ENCODE peak calls at places on chromosomes 11 and 22, in four cellular contexts. Q is CD8-positive, alpha-beta T cell; K is colonic mucosa; S is MM.1S. V is an unnamed sample.

GRCh38 chr11:32884770-32885384 is 7.7 kb upstream of the QSER1 start:
- DNase-seq in Q (no peak), K (no peak), S (peak; percentile 28), V (no peak)

GRCh38 chr11:63862923-63863322 is 24.0 kb downstream of the MARK2 start:
- DNase-seq in Q (no peak), K (peak; percentile 74), S (no peak), V (no peak)

GRCh38 chr11:102850973-102851745 is 7.8 kb upstream of the MMP3 start:
- DNase-seq in Q (no peak), K (peak; percentile 20), S (no peak), V (no peak)

GRCh38 chr22:23178512-23179254 is 1.6 kb upstream of the BCR start:
- DNase-seq in Q (peak; percentile 81), K (peak; percentile 64), S (peak; percentile 67), V (peak; percentile 64)

GRCh38 chr11:122632178-122632824 is 23.2 kb upstream of the UBASH3B start:
- DNase-seq in Q (no peak), K (no peak), S (no peak), V (no peak)

GRCh38 chr22:21073482-21073881 is 27.7 kb downstream of the LRRC74B start:
- DNase-seq in Q (no peak), K (no peak), S (no peak), V (no peak)

GRCh38 chr11:120293038-120293800 is 31.9 kb upstream of the TLCD5 start:
- DNase-seq in Q (no peak), K (no peak), S (no peak), V (no peak)

GRCh38 chr22:32823024-32823730 is 21.7 kb downstream of the TIMP3 start:
- DNase-seq in Q (no peak), K (peak; percentile 48), S (no peak), V (peak; percentile 37)

GRCh38 chr11:128522943-128523518 is 64.3 kb downstream of the ETS1 start:
- DNase-seq in Q (no peak), K (no peak), S (peak; percentile 15), V (no peak)

GRCh38 chr11:112381578-112381977 is 120.9 kb upstream of the PLET1 start:
- DNase-seq in Q (no peak), K (no peak), S (no peak), V (no peak)

GRCh38 chr11:14907411-14908213 is 15.6 kb upstream of the CYP2R1 start:
- DNase-seq in Q (peak; percentile 90), K (peak; percentile 89), S (peak; percentile 66), V (peak; percentile 74)

GRCh38 chr22:28014141-28015055 is 95.3 kb upstream of the PITPNB start:
- DNase-seq in Q (no peak), K (no peak), S (no peak), V (no peak)

GRCh38 chr11:11535611-11536010 is 86.2 kb downstream of the GALNT18 start:
- DNase-seq in Q (no peak), K (no peak), S (no peak), V (no peak)

GRCh38 chr11:15906481-15907035 is 449.8 kb downstream of the SOX6 start:
- DNase-seq in Q (no peak), K (no peak), S (no peak), V (no peak)

GRCh38 chr11:66638177-66639065 is at the start of gene RBM4:
- DNase-seq in Q (peak; percentile 94), K (peak; percentile 99), S (peak; percentile 100), V (peak; percentile 94)
- TF ChIP-seq CTCF in Q (no peak), K (no peak), S (no peak), V (no peak)

DNA sequence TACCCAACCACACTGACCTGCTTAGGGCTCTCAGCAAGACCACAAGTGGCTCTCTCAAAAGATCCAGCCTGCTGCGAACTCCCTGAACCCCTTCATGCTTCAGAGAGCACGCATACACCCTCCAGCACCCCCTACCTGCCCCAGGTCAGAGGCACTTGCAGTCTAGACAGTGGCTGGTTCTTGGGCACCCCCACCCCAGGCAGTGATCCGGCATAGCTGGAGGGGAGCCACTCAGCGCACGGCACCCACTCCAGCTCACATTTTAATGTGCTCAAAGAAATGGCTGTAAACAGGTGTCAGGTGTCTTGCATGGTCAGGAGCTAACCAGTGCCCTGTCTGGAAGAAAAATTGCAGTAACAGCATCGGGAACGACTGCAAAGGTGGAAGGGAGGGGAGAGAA is 140.8 kb downstream of the PKNOX2 start:
- DNase-seq in Q (no peak), K (no peak), S (no peak), V (no peak)
- TF ChIP-seq CTCF in Q (no peak), K (no peak), S (no peak), V (no peak)

GRCh38 chr11:132187391-132187790 is 817.0 kb downstream of the NTM start:
- DNase-seq in Q (no peak), K (no peak), S (no peak), V (no peak)
- TF ChIP-seq CTCF in Q (no peak), K (no peak), S (no peak), V (no peak)

DNA sequence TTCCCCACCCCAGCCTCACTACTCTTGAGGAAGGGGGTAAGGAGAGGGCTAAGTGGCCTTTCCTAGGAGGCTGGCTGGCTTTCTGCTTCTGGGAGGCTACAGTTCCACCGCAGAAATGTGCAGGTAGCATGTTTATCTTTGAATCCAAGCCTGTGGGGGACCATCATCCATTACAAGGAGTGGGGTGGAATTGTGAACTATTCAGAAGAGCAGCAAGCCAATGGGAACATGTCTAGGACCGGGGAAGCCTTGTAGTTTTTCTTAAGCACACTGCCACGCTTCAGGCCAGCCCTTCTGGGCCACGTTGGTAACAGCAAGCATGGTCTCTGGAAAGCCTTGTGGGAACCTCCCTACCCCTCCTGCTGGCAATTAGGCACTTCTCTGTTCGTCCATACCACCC is 100.3 kb downstream of the AMOTL1 start:
- DNase-seq in Q (no peak), K (no peak), S (no peak), V (no peak)
- TF ChIP-seq CTCF in Q (no peak), K (no peak), S (no peak), V (no peak)

DNA sequence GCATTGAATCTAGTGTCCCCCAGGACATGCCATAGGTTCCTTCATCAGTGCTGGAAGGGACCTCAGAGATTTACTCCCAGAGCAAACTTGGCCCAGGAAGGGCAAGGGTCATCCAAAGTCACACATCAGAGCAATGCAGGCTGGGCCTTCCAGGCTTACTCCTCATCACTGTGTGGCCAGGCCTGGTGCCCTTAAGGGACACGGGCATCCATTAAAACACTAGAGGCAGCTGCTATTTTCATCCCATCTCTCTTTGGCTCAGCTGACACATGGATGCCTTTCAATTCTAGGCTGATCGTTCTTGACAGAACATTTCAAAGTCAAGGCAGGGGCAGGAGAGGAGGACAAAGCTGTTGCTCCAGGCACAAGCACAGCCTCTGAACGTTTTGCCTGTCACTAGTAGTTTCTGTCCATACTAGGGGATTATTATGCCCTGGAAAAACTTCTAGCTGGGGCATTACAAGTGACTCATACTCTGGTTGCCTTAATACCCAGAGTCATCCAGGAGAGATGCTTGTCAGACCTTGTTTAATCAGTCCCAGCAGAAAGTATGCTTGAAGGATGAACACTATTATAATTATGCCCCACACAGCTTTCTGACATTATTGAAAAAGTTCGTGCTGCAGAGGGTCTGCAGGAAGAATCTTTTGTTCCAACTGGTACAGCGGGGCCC is 240.3 kb downstream of the TENM4 start:
- DNase-seq in Q (no peak), K (no peak), S (no peak), V (no peak)
- TF ChIP-seq CTCF in Q (no peak), K (no peak), S (no peak), V (no peak)

GRCh38 chr22:47012589-47013365 is 250.3 kb downstream of the TBC1D22A start:
- DNase-seq in Q (no peak), K (no peak), S (no peak), V (no peak)
- TF ChIP-seq CTCF in Q (no peak), K (no peak), S (no peak), V (peak; percentile 33)

DNA sequence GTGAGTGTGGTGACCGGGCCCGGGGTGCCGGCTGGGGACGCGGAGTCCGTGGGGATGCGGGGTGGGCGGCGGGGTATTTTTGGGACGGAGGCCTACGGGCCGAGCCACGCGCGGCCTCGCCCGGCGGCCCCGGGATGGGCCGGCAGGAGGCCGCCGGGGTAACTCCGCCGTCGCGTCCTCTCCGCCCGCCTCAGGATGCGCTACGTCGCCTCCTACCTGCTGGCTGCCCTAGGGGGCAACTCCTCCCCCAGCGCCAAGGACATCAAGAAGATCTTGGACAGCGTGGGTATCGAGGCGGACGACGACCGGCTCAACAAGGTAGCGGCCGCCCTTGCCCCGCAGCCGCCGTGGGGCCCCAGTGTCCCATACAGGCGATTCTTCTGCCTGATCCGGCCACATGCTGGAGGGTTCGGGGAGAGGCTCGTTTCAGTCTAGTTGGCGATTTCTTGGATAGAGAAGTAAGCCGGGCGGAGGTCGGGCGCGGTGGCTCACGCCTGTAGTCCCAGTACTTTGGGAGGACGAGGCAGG is 337 bp downstream of the RPLP2 start:
- DNase-seq in Q (no peak), K (no peak), S (no peak), V (no peak)
- TF ChIP-seq CTCF in Q (no peak), K (no peak), S (no peak), V (peak; percentile 23)

DNA sequence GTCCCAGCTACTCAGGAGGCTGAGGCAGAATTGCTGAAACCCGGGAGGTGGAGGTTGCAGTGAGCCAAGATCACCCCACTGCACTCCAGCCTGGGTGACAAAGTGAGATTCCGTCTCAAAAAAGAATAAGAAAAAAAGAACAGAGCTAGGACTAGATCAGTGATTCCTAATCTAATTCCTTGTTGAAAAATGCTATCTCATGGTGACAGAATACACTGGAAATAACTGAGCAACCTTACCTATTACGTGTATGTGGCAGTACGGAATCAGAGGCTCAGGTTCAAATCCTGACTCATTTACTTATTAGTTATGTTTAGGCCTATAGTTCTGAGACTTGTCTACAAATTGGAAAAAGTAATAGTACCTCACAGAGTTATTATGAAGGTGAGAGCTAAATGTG is 19.5 kb upstream of the RCE1 start:
- DNase-seq in Q (no peak), K (no peak), S (no peak), V (no peak)
- TF ChIP-seq CTCF in Q (no peak), K (no peak), S (no peak), V (no peak)

DNA sequence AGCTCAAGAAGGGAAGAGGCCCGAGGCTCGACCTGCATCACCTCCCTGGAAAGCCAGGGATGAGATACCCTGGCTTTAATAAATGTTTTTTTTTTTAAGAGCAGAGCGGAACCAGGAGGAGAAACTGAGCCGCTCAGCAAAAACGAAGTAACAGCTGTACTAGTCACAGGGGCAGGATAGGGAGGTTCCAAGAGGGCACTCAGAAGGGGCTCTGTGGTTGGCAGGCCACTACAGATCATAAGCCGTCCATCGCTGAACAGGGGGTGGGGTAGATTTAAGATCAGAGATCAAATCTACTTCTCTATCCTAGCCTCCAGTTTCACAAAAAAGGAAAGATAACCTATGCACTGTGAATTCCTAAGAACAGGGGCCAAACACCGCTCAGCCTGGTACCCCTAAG is 630 bp downstream of the EIF3D start:
- DNase-seq in Q (no peak), K (no peak), S (peak; percentile 27), V (no peak)
- TF ChIP-seq CTCF in Q (no peak), K (no peak), S (no peak), V (no peak)

V was measured in progenitor cell of endocrine pancreas.